ENCODE peak calls at places on chromosomes 11 and 22, in six cellular contexts. E is fibroblast of mammary gland; X is CD4-positive, alpha-beta T cell; G is Peyer's patch; M is endothelial cell; Q is astrocyte of the spinal cord. Y is an unnamed sample.

GRCh38 chr11:36027731-36028130 is 83.9 kb downstream of the LDLRAD3 start:
- DNase-seq in E (no peak), X (no peak), G (no peak), Q (no peak), M (no peak), Y (no peak)

GRCh38 chr11:17547932-17548331 is 873 bp downstream of the OTOG start:
- DNase-seq in Q (no peak), M (no peak), X (no peak), G (no peak), E (no peak), Y (no peak)

GRCh38 chr11:18394928-18395734 is 768 bp downstream of the LDHA start:
- DNase-seq in G (peak; percentile 30), Q (no peak), M (no peak), E (no peak), X (no peak), Y (no peak)

GRCh38 chr11:71309181-71309580 is 56.8 kb upstream of the SHANK2 start:
- DNase-seq in M (no peak), Q (no peak), G (no peak), E (no peak), X (no peak), Y (no peak)

GRCh38 chr22:37213218-37213855 is 1.1 kb upstream of the SSTR3 start:
- DNase-seq in E (no peak), M (no peak), Q (no peak), G (no peak), X (no peak), Y (no peak)

GRCh38 chr11:49424136-49424535 is 215.7 kb upstream of the FOLH1 start:
- DNase-seq in E (no peak), G (no peak), M (no peak), Q (no peak), X (no peak), Y (no peak)

GRCh38 chr22:30386960-30387848 is at the start of gene RNF215:
- DNase-seq in Q (peak; percentile 77), M (peak; percentile 96), E (peak; percentile 57), G (peak; percentile 77), X (peak; percentile 44), Y (peak; percentile 74)

GRCh38 chr11:71131861-71132260 is 120.5 kb downstream of the SHANK2 start:
- DNase-seq in E (no peak), M (no peak), G (no peak), Q (no peak), X (no peak), Y (no peak)

GRCh38 chr11:20474951-20475517 is 87.5 kb downstream of the PRMT3 start:
- DNase-seq in Q (no peak), M (no peak), G (no peak), X (no peak), E (no peak), Y (peak; percentile 27)

GRCh38 chr11:103978588-103979580 is 57.6 kb upstream of the DDI1 start:
- DNase-seq in E (peak; percentile 35), G (no peak), Q (no peak), X (no peak), M (no peak), Y (no peak)

GRCh38 chr11:127268956-127269355 is 268.4 kb upstream of the KIRREL3 start:
- DNase-seq in X (no peak), Q (no peak), M (no peak), G (no peak), E (no peak), Y (no peak)

GRCh38 chr22:22520667-22521602 is 865 bp upstream of the ZNF280A start:
- DNase-seq in Q (no peak), M (no peak), E (no peak), X (no peak), G (no peak), Y (peak; percentile 18)

GRCh38 chr22:45905924-45906865 is 70.8 kb downstream of the WNT7B start:
- DNase-seq in X (no peak), E (peak; percentile 11), Q (peak; percentile 43), G (no peak), M (no peak), Y (no peak)

GRCh38 chr11:124839051-124839971 is 25.9 kb upstream of the ROBO3 start:
- DNase-seq in M (peak; percentile 15), G (no peak), E (no peak), X (no peak), Q (no peak), Y (no peak)

GRCh38 chr22:25475554-25476022 is 88.9 kb upstream of the GRK3 start:
- DNase-seq in E (peak; percentile 27), Q (peak; percentile 80), X (no peak), G (no peak), M (no peak), Y (no peak)

GRCh38 chr11:104583857-104584256 is 314.4 kb downstream of the CASP12 start:
- DNase-seq in M (no peak), E (peak; percentile 50), G (no peak), X (no peak), Q (no peak), Y (no peak)

GRCh38 chr11:134642206-134642605 is 230.2 kb upstream of the B3GAT1 start:
- DNase-seq in Q (no peak), X (no peak), G (no peak), M (no peak), E (no peak), Y (peak; percentile 47)

GRCh38 chr22:46070215-46070721 is 80.1 kb upstream of the PPARA start:
- DNase-seq in X (no peak), M (no peak), E (peak; percentile 68), Q (no peak), G (no peak), Y (no peak)

GRCh38 chr11:78444726-78445125 is 27.1 kb upstream of the GAB2 start:
- DNase-seq in Q (no peak), G (no peak), E (no peak), X (no peak), M (no peak), Y (no peak)

GRCh38 chr11:39374963-39375698 is 2084.3 kb downstream of the LRRC4C start:
- DNase-seq in X (no peak), M (peak; percentile 7), E (peak; percentile 11), G (no peak), Q (peak; percentile 15), Y (peak; percentile 48)

GRCh38 chr11:28836285-28837081 is 728.3 kb downstream of the METTL15 start:
- DNase-seq in M (no peak), Q (peak; percentile 97), E (peak; percentile 81), G (no peak), X (no peak), Y (peak; percentile 75)

GRCh38 chr11:134971381-134971780 is 559.3 kb upstream of the B3GAT1 start:
- DNase-seq in G (no peak), Q (no peak), X (no peak), M (no peak), E (no peak), Y (no peak)

GRCh38 chr22:24435861-24436351 is 8.5 kb downstream of the ADORA2A start:
- DNase-seq in G (no peak), E (peak; percentile 81), M (no peak), Q (peak; percentile 33), X (no peak), Y (no peak)

GRCh38 chr11:65258988-65259387 is 2.8 kb upstream of the POLA2 start:
- DNase-seq in E (no peak), M (no peak), X (no peak), Q (no peak), G (no peak), Y (no peak)

GRCh38 chr11:7577883-7578242 is 64.1 kb downstream of the PPFIBP2 start:
- DNase-seq in M (peak; percentile 34), G (no peak), Q (peak; percentile 24), X (no peak), E (peak; percentile 50), Y (no peak)

GRCh38 chr11:106585061-106585460 is 433.2 kb downstream of the GUCY1A2 start:
- DNase-seq in E (peak; percentile 59), M (peak; percentile 11), X (no peak), Q (peak; percentile 32), G (no peak), Y (peak; percentile 39)

GRCh38 chr22:46537221-46537945 is at the start of gene CELSR1:
- DNase-seq in G (no peak), Q (no peak), X (no peak), M (peak; percentile 45), E (no peak), Y (peak; percentile 74)

GRCh38 chr22:24938741-24939341 is 7.7 kb downstream of the LHFPL7 start:
- DNase-seq in M (peak; percentile 51), Q (peak; percentile 32), E (peak; percentile 39), G (no peak), X (no peak), Y (peak; percentile 73)

GRCh38 chr22:50696799-50697561 is 24.4 kb downstream of the SHANK3 start:
- DNase-seq in Q (no peak), M (no peak), X (no peak), G (no peak), E (no peak), Y (no peak)
- TF ChIP-seq CTCF in Q (peak; percentile 71), M (peak; percentile 54), X (no peak), G (peak; percentile 26), E (peak; percentile 49), Y (peak; percentile 27)

GRCh38 chr22:43922123-43922522 is 1.5 kb upstream of the PNPLA3 start:
- DNase-seq in G (no peak), Q (no peak), E (no peak), M (no peak), X (no peak), Y (no peak)
- TF ChIP-seq CTCF in G (no peak), Q (peak; percentile 29), E (no peak), M (peak; percentile 18), X (no peak), Y (no peak)

DNA sequence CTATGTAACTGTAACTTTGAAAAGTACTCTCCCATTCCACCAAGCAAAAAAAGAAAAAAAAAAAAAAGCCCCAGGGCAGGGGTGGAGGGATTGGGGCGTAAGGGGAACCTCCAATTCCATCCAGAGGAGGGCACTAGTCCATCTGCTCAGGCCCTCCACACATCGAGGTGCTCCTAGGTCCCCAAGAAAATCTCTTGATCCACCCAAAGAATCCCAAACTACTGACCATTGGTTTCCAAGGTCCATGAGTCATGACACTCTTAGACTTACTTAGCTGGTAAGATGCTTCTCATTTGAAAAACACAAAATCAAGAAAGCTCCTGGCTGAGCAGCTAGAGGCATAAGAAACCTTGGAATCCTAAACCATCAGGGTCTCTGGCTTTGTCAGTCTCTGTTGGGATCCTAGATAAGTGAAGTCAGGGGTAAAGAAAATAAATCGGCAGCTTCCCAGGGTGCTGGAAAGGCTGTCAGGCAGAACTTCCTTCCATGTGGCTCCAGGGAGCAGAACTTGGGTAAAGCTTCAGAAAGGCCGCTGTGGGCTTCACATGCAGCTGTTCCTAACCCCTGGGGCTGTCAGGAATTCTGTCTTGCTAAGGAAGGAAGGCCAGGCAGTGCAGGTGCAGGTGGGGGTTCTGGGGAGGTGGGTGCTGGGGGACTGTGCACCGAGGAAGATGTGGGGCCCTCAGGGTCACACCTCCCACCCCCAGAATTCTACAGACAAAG is 49.4 kb upstream of the ADA2 start:
- DNase-seq in G (no peak), X (no peak), Q (no peak), E (no peak), M (no peak), Y (peak; percentile 9)
- TF ChIP-seq CTCF in G (no peak), X (no peak), Q (peak; percentile 12), E (peak; percentile 2), M (no peak), Y (no peak)

GRCh38 chr11:86987687-86988086 is 32.5 kb upstream of the FZD4 start:
- DNase-seq in M (no peak), E (no peak), Q (peak; percentile 16), X (no peak), G (no peak), Y (no peak)
- TF ChIP-seq CTCF in M (no peak), E (no peak), Q (no peak), X (no peak), G (no peak), Y (no peak)